ENCODE peak calls at places on chromosomes 6 and 20, in seven cellular contexts. One of them, this sample, is unnamed.

GRCh38 chr20:25848222-25848621 is 151.6 kb upstream of the ZNF337 start:
- DNase-seq in choroid plexus epithelial cell: no peak
- DNase-seq in HL-60: no peak
- DNase-seq in tibial artery: no peak
- DNase-seq in psoas muscle: no peak
- DNase-seq in brain microvascular endothelial cell: no peak
- DNase-seq in heart left ventricle: no peak
- DNase-seq in this sample: no peak

GRCh38 chr20:63821824-63822223 is 9.2 kb downstream of the ZBTB46 start:
- DNase-seq in choroid plexus epithelial cell: peak
- DNase-seq in HL-60: no peak
- DNase-seq in heart left ventricle: no peak
- DNase-seq in tibial artery: no peak
- DNase-seq in brain microvascular endothelial cell: no peak
- DNase-seq in psoas muscle: no peak
- DNase-seq in this sample: no peak

GRCh38 chr6:131379951-131380350 is 193.1 kb upstream of the ARG1 start:
- DNase-seq in HL-60: no peak
- DNase-seq in tibial artery: no peak
- DNase-seq in psoas muscle: no peak
- DNase-seq in heart left ventricle: no peak
- DNase-seq in brain microvascular endothelial cell: peak
- DNase-seq in choroid plexus epithelial cell: peak
- DNase-seq in this sample: peak

GRCh38 chr6:109434456-109434855 is 6.0 kb downstream of the PPIL6 start:
- DNase-seq in HL-60: no peak
- DNase-seq in choroid plexus epithelial cell: no peak
- DNase-seq in brain microvascular endothelial cell: no peak
- DNase-seq in tibial artery: no peak
- DNase-seq in heart left ventricle: no peak
- DNase-seq in psoas muscle: no peak
- DNase-seq in this sample: no peak

GRCh38 chr20:49291200-49291599 is 13.3 kb upstream of the ZNFX1 start:
- DNase-seq in heart left ventricle: no peak
- DNase-seq in choroid plexus epithelial cell: no peak
- DNase-seq in psoas muscle: no peak
- DNase-seq in HL-60: no peak
- DNase-seq in brain microvascular endothelial cell: no peak
- DNase-seq in tibial artery: no peak
- DNase-seq in this sample: no peak

GRCh38 chr6:30100585-30101422 is 12.1 kb downstream of the TRIM31 start:
- DNase-seq in tibial artery: no peak
- DNase-seq in psoas muscle: peak
- DNase-seq in choroid plexus epithelial cell: no peak
- DNase-seq in brain microvascular endothelial cell: no peak
- DNase-seq in HL-60: peak
- DNase-seq in heart left ventricle: peak
- DNase-seq in this sample: no peak

GRCh38 chr20:933024-933423 is 16.9 kb upstream of the ANGPT4 start:
- DNase-seq in heart left ventricle: no peak
- DNase-seq in tibial artery: no peak
- DNase-seq in brain microvascular endothelial cell: no peak
- DNase-seq in psoas muscle: no peak
- DNase-seq in choroid plexus epithelial cell: no peak
- DNase-seq in HL-60: no peak
- DNase-seq in this sample: no peak

GRCh38 chr6:27867941-27868705 is 44.1 kb downstream of the OR2B2 start:
- DNase-seq in tibial artery: no peak
- DNase-seq in brain microvascular endothelial cell: no peak
- DNase-seq in choroid plexus epithelial cell: peak
- DNase-seq in HL-60: no peak
- DNase-seq in heart left ventricle: no peak
- DNase-seq in psoas muscle: no peak
- DNase-seq in this sample: peak

GRCh38 chr6:29517245-29517644 is 29.5 kb upstream of the MAS1L start:
- DNase-seq in tibial artery: no peak
- DNase-seq in brain microvascular endothelial cell: no peak
- DNase-seq in psoas muscle: no peak
- DNase-seq in HL-60: no peak
- DNase-seq in heart left ventricle: no peak
- DNase-seq in choroid plexus epithelial cell: no peak
- DNase-seq in this sample: no peak

GRCh38 chr6:117908246-117909107 is 1.4 kb downstream of the SLC35F1 start:
- DNase-seq in brain microvascular endothelial cell: no peak
- DNase-seq in choroid plexus epithelial cell: no peak
- DNase-seq in tibial artery: no peak
- DNase-seq in heart left ventricle: no peak
- DNase-seq in HL-60: no peak
- DNase-seq in psoas muscle: no peak
- DNase-seq in this sample: no peak

GRCh38 chr20:8218861-8219260 is 86.8 kb downstream of the PLCB1 start:
- DNase-seq in brain microvascular endothelial cell: peak
- DNase-seq in heart left ventricle: no peak
- DNase-seq in HL-60: no peak
- DNase-seq in tibial artery: no peak
- DNase-seq in psoas muscle: no peak
- DNase-seq in choroid plexus epithelial cell: no peak
- DNase-seq in this sample: no peak

GRCh38 chr20:51890003-51890402 is 87.7 kb upstream of the SALL4 start:
- DNase-seq in psoas muscle: no peak
- DNase-seq in tibial artery: no peak
- DNase-seq in heart left ventricle: no peak
- DNase-seq in brain microvascular endothelial cell: no peak
- DNase-seq in HL-60: no peak
- DNase-seq in choroid plexus epithelial cell: no peak
- DNase-seq in this sample: no peak

GRCh38 chr6:166394036-166394892 is 11.5 kb upstream of the MPC1 start:
- DNase-seq in choroid plexus epithelial cell: no peak
- DNase-seq in psoas muscle: no peak
- DNase-seq in HL-60: no peak
- DNase-seq in tibial artery: no peak
- DNase-seq in brain microvascular endothelial cell: no peak
- DNase-seq in heart left ventricle: no peak
- DNase-seq in this sample: no peak

GRCh38 chr20:2508631-2509467 is at the start of gene ZNF343:
- DNase-seq in psoas muscle: peak
- DNase-seq in HL-60: peak
- DNase-seq in tibial artery: peak
- DNase-seq in heart left ventricle: peak
- DNase-seq in brain microvascular endothelial cell: peak
- DNase-seq in choroid plexus epithelial cell: peak
- DNase-seq in this sample: peak

GRCh38 chr6:116256694-116257093 is 2.8 kb upstream of the TSPYL4 start:
- DNase-seq in choroid plexus epithelial cell: no peak
- DNase-seq in heart left ventricle: no peak
- DNase-seq in HL-60: no peak
- DNase-seq in brain microvascular endothelial cell: no peak
- DNase-seq in psoas muscle: no peak
- DNase-seq in tibial artery: no peak
- DNase-seq in this sample: no peak

GRCh38 chr6:33455051-33455450 is 675 bp downstream of the ZBTB9 start:
- DNase-seq in brain microvascular endothelial cell: no peak
- DNase-seq in heart left ventricle: no peak
- DNase-seq in HL-60: no peak
- DNase-seq in choroid plexus epithelial cell: no peak
- DNase-seq in tibial artery: no peak
- DNase-seq in psoas muscle: no peak
- DNase-seq in this sample: no peak

GRCh38 chr6:25179051-25179778 is 100.0 kb upstream of the CARMIL1 start:
- DNase-seq in choroid plexus epithelial cell: peak
- DNase-seq in heart left ventricle: no peak
- DNase-seq in HL-60: no peak
- DNase-seq in tibial artery: no peak
- DNase-seq in brain microvascular endothelial cell: no peak
- DNase-seq in psoas muscle: no peak
- DNase-seq in this sample: peak

DNA sequence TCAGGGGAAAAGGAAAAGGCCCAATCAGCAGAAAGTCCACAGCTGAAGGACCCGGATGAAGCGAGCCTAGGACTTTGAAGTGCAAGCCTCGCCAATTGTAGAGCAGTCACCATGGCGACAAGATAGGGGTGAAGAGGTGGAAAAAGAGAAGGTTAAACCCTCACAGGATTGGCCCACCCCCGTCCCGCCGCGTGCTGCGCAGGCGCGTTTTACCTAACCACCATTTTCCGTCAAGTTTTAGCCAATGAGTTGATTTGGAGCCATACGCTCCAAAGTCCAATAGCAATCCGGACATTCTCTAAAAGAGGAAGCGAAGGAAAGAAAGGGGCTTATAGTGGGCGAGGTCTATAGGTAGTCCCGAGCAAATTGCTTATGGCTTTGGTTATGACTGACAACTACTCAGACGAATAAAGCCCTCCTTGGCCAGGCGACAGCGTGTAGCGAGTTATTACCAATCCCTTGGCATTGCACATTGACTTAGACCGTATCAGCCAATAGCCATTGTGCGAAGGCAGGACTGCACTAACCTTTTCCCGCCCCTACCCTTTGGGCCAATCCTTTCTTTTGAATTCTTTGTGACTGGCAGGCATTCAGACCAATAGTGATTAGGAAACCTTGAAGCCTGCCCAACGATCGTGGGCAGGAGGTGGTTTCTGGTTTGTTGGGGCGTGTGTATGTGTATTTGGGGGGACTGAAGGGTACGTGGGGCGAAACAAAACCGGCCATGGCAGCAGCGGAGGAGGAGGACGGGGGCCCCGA is at the start of gene RNF5:
- DNase-seq in HL-60: peak
- DNase-seq in heart left ventricle: peak
- DNase-seq in brain microvascular endothelial cell: peak
- DNase-seq in psoas muscle: peak
- DNase-seq in tibial artery: peak
- DNase-seq in choroid plexus epithelial cell: peak
- DNase-seq in this sample: peak
- TF ChIP-seq CTCF in HL-60: no peak
- TF ChIP-seq CTCF in heart left ventricle: no peak
- TF ChIP-seq CTCF in brain microvascular endothelial cell: no peak
- TF ChIP-seq CTCF in psoas muscle: no peak
- TF ChIP-seq CTCF in tibial artery: peak
- TF ChIP-seq CTCF in choroid plexus epithelial cell: no peak
- TF ChIP-seq CTCF in this sample: no peak

GRCh38 chr6:137040393-137040792 is 4.4 kb downstream of the IL20RA start:
- DNase-seq in choroid plexus epithelial cell: no peak
- DNase-seq in heart left ventricle: no peak
- DNase-seq in brain microvascular endothelial cell: no peak
- DNase-seq in psoas muscle: no peak
- DNase-seq in HL-60: no peak
- DNase-seq in tibial artery: no peak
- DNase-seq in this sample: no peak
- TF ChIP-seq CTCF in choroid plexus epithelial cell: peak
- TF ChIP-seq CTCF in heart left ventricle: no peak
- TF ChIP-seq CTCF in brain microvascular endothelial cell: peak
- TF ChIP-seq CTCF in psoas muscle: no peak
- TF ChIP-seq CTCF in HL-60: no peak
- TF ChIP-seq CTCF in tibial artery: no peak
- TF ChIP-seq CTCF in this sample: no peak

DNA sequence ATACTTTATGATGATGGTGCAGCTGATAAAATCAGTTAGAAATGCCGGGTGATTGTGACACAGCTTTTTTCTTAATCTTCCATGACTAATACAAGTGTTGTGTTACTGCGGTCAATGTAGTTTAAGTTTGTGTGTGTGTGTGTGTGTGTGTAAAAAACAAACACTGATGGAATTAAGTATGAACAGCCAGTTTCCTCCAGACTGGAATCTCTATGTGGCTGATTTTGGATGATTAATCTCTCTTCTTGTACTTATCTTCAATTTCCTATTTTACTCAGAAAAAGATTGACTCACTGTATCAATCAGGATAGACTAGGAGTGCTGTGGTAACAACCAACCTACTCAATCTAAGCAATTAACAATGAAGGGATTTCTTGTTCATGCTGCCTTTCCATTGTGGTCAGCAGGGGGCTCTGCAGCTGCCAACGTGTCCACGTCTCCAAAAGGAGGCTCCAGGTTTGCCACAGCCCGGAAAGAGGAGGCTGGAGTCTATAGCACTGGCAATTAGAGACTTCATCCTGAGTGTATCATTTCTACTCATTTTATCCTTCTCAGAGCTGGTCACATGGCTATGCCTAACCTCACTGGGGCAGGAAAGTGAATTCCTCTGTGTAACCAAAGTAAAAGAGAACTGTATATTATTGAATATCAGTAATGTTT is 107.7 kb downstream of the CD109 start:
- DNase-seq in psoas muscle: no peak
- DNase-seq in tibial artery: no peak
- DNase-seq in brain microvascular endothelial cell: peak
- DNase-seq in heart left ventricle: peak
- DNase-seq in choroid plexus epithelial cell: peak
- DNase-seq in HL-60: no peak
- DNase-seq in this sample: peak
- TF ChIP-seq CTCF in psoas muscle: peak
- TF ChIP-seq CTCF in tibial artery: no peak
- TF ChIP-seq CTCF in brain microvascular endothelial cell: peak
- TF ChIP-seq CTCF in heart left ventricle: no peak
- TF ChIP-seq CTCF in choroid plexus epithelial cell: peak
- TF ChIP-seq CTCF in HL-60: peak
- TF ChIP-seq CTCF in this sample: peak

GRCh38 chr6:118913161-118913560 is 19.2 kb downstream of the ASF1A start:
- DNase-seq in HL-60: no peak
- DNase-seq in psoas muscle: no peak
- DNase-seq in choroid plexus epithelial cell: no peak
- DNase-seq in heart left ventricle: no peak
- DNase-seq in tibial artery: no peak
- DNase-seq in brain microvascular endothelial cell: no peak
- DNase-seq in this sample: no peak
- TF ChIP-seq CTCF in HL-60: no peak
- TF ChIP-seq CTCF in psoas muscle: no peak
- TF ChIP-seq CTCF in choroid plexus epithelial cell: peak
- TF ChIP-seq CTCF in heart left ventricle: no peak
- TF ChIP-seq CTCF in tibial artery: no peak
- TF ChIP-seq CTCF in brain microvascular endothelial cell: no peak
- TF ChIP-seq CTCF in this sample: no peak

GRCh38 chr6:26216886-26217713 is 129.9 kb downstream of the HFE start:
- DNase-seq in heart left ventricle: peak
- DNase-seq in brain microvascular endothelial cell: peak
- DNase-seq in tibial artery: peak
- DNase-seq in HL-60: peak
- DNase-seq in choroid plexus epithelial cell: peak
- DNase-seq in psoas muscle: peak
- DNase-seq in this sample: peak
- TF ChIP-seq CTCF in heart left ventricle: no peak
- TF ChIP-seq CTCF in brain microvascular endothelial cell: peak
- TF ChIP-seq CTCF in tibial artery: peak
- TF ChIP-seq CTCF in HL-60: no peak
- TF ChIP-seq CTCF in choroid plexus epithelial cell: peak
- TF ChIP-seq CTCF in psoas muscle: peak
- TF ChIP-seq CTCF in this sample: peak

DNA sequence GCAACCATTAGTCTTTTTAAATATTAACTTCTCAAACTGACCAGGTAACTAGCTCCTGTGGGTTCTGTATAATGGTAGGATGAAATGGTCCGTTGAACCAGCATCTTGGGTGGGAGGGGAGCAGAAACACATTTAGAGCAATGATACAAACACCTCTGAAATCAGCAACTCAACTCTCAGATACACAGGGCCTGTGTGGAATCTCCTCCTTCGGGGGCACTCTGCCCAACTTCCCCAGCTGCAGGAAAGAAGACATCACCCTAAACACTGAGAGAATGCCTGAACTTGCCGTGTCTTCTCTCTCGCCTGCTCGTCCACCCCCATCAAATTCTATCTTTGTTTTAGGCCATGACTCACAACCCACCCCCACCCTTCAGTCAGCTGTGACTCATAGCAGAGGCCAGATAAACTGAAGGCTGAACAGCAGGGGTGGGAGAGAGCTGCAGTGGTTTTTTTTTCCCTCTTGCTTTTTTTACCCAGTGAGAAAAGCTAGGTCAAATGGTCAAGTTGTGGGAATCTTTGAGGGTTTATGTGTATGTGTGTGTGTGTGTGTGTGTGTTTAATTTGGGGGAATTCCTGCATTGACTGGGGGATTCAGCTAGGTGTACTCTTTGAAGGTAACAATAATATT is 593.4 kb upstream of the JAG1 start:
- DNase-seq in brain microvascular endothelial cell: peak
- DNase-seq in heart left ventricle: peak
- DNase-seq in HL-60: no peak
- DNase-seq in choroid plexus epithelial cell: peak
- DNase-seq in psoas muscle: peak
- DNase-seq in tibial artery: peak
- DNase-seq in this sample: peak
- TF ChIP-seq CTCF in brain microvascular endothelial cell: peak
- TF ChIP-seq CTCF in heart left ventricle: no peak
- TF ChIP-seq CTCF in HL-60: no peak
- TF ChIP-seq CTCF in choroid plexus epithelial cell: peak
- TF ChIP-seq CTCF in psoas muscle: no peak
- TF ChIP-seq CTCF in tibial artery: peak
- TF ChIP-seq CTCF in this sample: peak

This sample was measured in cardiac fibroblast.